ENCODE peak calls at places on chromosomes 12 and 14, in ten cellular contexts. A, G, B, E, V, H, Z, Q, U and I are unnamed samples.

GRCh38 chr14:29220077-29220476 is 453.5 kb downstream of the FOXG1 start:
- DNase-seq in B (no peak), U (no peak), Z (no peak), V (no peak), Q (no peak), E (no peak), G (no peak), A (no peak), H (no peak), I (no peak)

GRCh38 chr12:52722680-52723079 is 19.4 kb upstream of the KRT77 start:
- DNase-seq in B (no peak), G (no peak), H (no peak), Z (no peak), Q (no peak), E (no peak), A (no peak), U (no peak), V (no peak), I (no peak)

GRCh38 chr14:24889843-24890242 is 160.1 kb downstream of the STXBP6 start:
- DNase-seq in B (no peak), A (peak), Q (peak), U (no peak), Z (no peak), V (no peak), G (no peak), E (no peak), H (no peak), I (no peak)

GRCh38 chr12:46259713-46260112 is 9.1 kb downstream of the SLC38A1 start:
- DNase-seq in E (no peak), G (no peak), U (no peak), B (no peak), Q (no peak), V (no peak), H (no peak), A (no peak), Z (no peak), I (no peak)

GRCh38 chr12:6627598-6627997 is 8.2 kb downstream of the LPAR5 start:
- DNase-seq in Q (no peak), G (no peak), A (no peak), U (no peak), B (no peak), V (no peak), Z (no peak), H (peak), E (no peak), I (no peak)

GRCh38 chr14:101186544-101186943 is 283.0 kb upstream of the RTL1 start:
- DNase-seq in G (no peak), Z (no peak), H (no peak), U (no peak), E (no peak), Q (no peak), V (no peak), A (no peak), B (no peak), I (no peak)

GRCh38 chr14:55926007-55926406 is 192.2 kb upstream of the PELI2 start:
- DNase-seq in E (no peak), G (no peak), Q (no peak), Z (no peak), A (no peak), B (no peak), H (no peak), U (no peak), V (peak), I (no peak)

GRCh38 chr14:75885829-75886228 is 96.0 kb downstream of the TGFB3 start:
- DNase-seq in V (no peak), A (peak), B (no peak), Q (peak), H (no peak), E (no peak), G (no peak), U (peak), Z (no peak), I (no peak)

GRCh38 chr12:2023365-2023764 is 19.1 kb upstream of the DCP1B start:
- DNase-seq in Z (no peak), U (no peak), H (no peak), A (no peak), V (no peak), B (no peak), Q (no peak), G (no peak), E (no peak), I (no peak)

GRCh38 chr14:55645845-55646832 is 66.1 kb downstream of the KTN1 start:
- DNase-seq in Q (no peak), G (no peak), E (no peak), A (no peak), V (no peak), H (no peak), Z (no peak), U (no peak), B (no peak), I (no peak)

GRCh38 chr12:23099604-23100003 is 474.6 kb downstream of the ETNK1 start:
- DNase-seq in E (no peak), Z (no peak), B (no peak), Q (no peak), A (no peak), U (no peak), V (no peak), G (no peak), H (no peak), I (no peak)

GRCh38 chr14:50222061-50222613 is 9.2 kb downstream of the SOS2 start:
- DNase-seq in Q (peak), B (no peak), E (no peak), A (peak), H (no peak), U (no peak), G (no peak), V (no peak), Z (no peak), I (no peak)

GRCh38 chr12:54371328-54372112 is 7.2 kb upstream of the GPR84 start:
- DNase-seq in H (no peak), A (peak), B (peak), V (no peak), U (peak), G (no peak), Z (peak), E (peak), Q (no peak), I (no peak)

GRCh38 chr14:61438036-61438435 is 116.7 kb downstream of the PRKCH start:
- DNase-seq in U (no peak), H (no peak), V (no peak), Q (no peak), Z (no peak), B (no peak), G (no peak), A (no peak), E (no peak), I (no peak)

GRCh38 chr12:96878704-96879103 is 28.4 kb upstream of the NEDD1 start:
- DNase-seq in Z (no peak), E (no peak), V (no peak), U (peak), H (no peak), G (peak), B (no peak), Q (peak), A (peak), I (no peak)

GRCh38 chr12:104358353-104359003 is 54.9 kb downstream of the EID3 start:
- DNase-seq in U (peak), Z (peak), B (peak), V (peak), Q (peak), H (peak), G (no peak), E (peak), A (peak), I (peak)

GRCh38 chr14:74574706-74575105 is 37.3 kb downstream of the LTBP2 start:
- DNase-seq in G (no peak), E (peak), Z (no peak), U (no peak), A (no peak), V (no peak), B (no peak), H (no peak), Q (peak), I (no peak)

GRCh38 chr12:90064759-90065158 is 356.1 kb upstream of the ATP2B1 start:
- DNase-seq in G (peak), Z (no peak), E (no peak), U (peak), Q (peak), B (no peak), A (peak), H (no peak), V (no peak), I (no peak)

GRCh38 chr12:126191037-126191891 is 1126.0 kb downstream of the AACS start:
- DNase-seq in Q (no peak), U (no peak), A (peak), G (peak), B (no peak), E (no peak), V (peak), H (no peak), Z (no peak), I (no peak)

DNA sequence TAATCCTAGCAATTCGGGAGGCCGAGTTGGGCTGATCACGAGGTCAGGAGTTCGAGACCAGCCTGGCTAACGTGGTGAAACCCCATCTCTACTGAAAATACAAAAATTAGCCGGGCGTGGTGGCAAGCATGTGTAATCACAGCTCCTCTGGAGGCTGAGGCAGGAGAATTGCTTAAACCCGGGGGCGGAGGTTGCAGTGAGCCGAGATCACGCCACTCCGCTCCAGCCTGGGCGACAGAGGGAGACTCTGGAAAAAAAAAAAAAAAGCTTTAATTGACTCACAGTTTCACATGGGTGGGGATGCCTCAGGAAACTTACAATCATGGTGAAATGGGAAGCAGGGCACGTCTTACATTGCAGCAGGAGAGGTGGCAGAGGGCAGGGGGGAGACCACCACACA is 30.6 kb upstream of the SLC2A3 start:
- DNase-seq in Z (no peak), H (no peak), E (no peak), B (no peak), A (no peak), U (no peak), Q (no peak), G (no peak), V (no peak), I (no peak)
- H3K4me3 ChIP-seq in Z (no peak), H (no peak), E (no peak), B (no peak), A (no peak), U (no peak), Q (no peak), G (no peak), V (no peak), I (no peak)

DNA sequence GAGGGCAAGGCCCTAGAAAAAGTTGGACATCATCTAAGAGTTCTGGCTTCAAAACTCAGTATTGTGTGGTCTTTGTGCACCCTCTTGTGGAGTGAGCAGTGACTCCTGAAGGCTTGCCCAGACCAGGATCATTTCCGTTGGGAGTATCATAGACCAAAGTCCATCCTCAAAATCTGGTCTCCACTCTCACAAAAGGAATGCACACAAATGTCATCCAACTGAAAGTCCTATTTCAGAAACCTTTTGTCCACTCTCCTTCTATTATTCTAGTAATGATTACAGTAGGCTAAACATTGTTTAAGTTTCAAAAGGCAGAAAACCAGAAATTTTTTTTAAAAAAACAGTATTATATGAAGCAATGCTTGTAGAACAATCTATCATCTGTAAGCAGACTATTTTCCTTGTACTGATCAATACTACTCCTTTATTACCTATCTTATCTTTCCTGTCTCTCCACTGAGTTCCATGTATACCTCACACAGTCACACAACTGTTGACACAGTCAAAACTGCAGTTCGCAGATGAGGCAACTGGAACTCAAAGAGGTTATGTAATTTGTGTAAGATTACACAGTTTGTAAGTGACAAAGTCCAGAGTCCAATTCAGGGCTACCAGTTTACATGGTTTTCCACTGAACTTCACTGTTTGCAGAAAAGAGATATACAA is 41.4 kb downstream of the COX16 start:
- DNase-seq in H (no peak), B (no peak), Q (peak), G (peak), U (peak), E (no peak), A (peak), Z (no peak), V (peak), I (no peak)
- TF ChIP-seq CTCF in H (peak), B (peak), Q (peak), G (peak), U (peak), E (peak), A (peak), Z (no peak), V (peak), I (peak)

DNA sequence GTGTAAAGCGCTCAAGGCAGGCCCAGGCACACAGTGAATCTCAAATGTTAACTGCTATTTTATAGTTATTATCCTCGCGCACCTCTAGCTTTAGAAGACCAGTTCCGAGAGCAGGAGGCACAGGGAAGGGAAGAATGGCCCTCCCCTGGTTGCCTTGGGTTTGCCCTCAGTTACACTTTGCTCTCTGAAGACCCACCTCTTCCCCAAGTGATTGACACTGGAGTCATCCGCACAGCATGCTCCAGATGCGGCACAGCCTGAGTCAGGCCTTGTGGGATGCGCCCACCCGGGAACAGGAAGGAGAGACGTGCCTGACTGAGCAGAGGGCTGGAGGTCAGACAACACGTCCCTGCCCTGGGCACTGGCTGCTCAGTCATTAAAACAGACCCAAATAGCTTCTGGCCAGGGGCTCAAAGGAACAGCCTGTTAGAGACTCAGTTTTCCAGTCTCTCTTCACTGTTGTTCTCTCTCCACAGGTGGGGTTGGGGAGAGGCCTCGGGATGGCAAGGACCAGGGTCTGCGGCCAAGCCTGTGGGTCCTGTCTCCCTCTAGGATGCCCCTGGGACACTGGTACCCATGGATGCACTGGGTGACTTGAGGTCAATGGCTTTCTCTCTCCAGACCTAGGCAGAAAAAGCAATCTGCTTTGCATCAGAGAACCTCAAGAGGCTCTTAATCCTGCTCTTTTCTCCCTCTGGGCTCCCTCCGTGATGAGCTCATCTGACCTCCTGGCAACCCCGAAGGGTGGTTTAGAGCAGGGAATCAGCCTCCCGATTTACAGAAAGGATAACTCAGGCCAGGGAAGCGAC is 13.6 kb upstream of the MLXIP start:
- DNase-seq in H (no peak), B (peak), V (peak), Z (peak), Q (peak), A (peak), E (peak), U (peak), G (no peak), I (no peak)
- H3K4me3 ChIP-seq in H (no peak), B (peak), V (peak), Z (peak), Q (no peak), A (peak), E (peak), U (no peak), G (no peak), I (no peak)

GRCh38 chr14:58599707-58600106 is 38.1 kb upstream of the DACT1 start:
- DNase-seq in H (no peak), Q (no peak), U (no peak), E (no peak), V (no peak), B (no peak), Z (no peak), A (no peak), G (no peak), I (no peak)

GRCh38 chr14:58599145-58599544 is 38.6 kb upstream of the DACT1 start:
- DNase-seq in A (no peak), Z (no peak), U (no peak), Q (no peak), V (no peak), E (no peak), G (no peak), H (no peak), B (no peak), I (no peak)

GRCh38 chr14:58598028-58598850 is 39.5 kb upstream of the DACT1 start:
- DNase-seq in A (no peak), G (no peak), H (no peak), Z (no peak), Q (peak), V (no peak), E (no peak), U (no peak), B (no peak), I (no peak)

DNA sequence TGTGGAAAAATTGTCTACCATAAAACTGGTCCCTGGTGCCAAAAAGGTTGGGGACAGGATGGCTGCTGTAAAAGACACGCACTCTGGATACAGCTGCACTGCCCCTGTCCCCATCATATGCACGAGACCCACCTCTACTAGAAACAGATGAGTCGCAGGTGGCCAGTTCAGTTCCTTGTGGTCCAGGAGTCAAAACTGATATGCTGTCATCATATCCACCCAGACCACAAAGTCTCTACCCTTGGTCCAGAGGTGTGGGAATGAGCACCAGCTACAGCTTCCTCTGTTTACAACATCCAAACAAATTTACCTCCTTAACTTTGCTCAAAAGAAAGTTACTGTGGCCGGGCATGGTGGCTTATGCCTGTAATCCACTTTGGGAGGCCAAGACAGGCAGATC is 43.8 kb upstream of the DACT1 start:
- DNase-seq in H (no peak), Q (no peak), B (no peak), A (no peak), Z (no peak), U (no peak), G (no peak), V (no peak), E (no peak), I (no peak)
- TF ChIP-seq CTCF in H (no peak), Q (no peak), B (no peak), A (no peak), Z (no peak), U (no peak), G (no peak), V (no peak), E (no peak), I (no peak)

DNA sequence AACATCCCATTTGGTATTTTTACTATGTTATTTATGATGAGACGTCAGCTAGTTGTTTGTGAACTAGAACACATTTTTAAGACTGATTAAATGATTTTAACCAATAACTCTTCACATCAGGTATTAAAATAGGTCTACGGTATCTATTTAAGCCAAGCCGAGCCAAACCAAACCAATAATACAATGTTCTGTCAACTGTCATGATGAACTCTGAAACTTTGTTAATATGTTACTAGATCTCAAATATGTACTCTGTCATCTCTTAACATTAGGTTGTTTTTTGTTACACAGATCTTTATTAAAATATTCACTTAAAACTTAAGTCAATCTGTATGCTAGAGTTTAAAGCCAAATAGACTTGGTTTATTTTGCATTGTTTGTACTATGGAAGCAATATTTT is 1.0 kb downstream of the ART4 start:
- DNase-seq in V (no peak), Q (no peak), G (no peak), H (no peak), E (no peak), A (no peak), B (no peak), U (no peak), Z (no peak), I (no peak)
- H3K4me3 ChIP-seq in V (no peak), Q (no peak), G (no peak), H (no peak), E (no peak), A (no peak), B (peak), U (no peak), Z (no peak), I (no peak)

DNA sequence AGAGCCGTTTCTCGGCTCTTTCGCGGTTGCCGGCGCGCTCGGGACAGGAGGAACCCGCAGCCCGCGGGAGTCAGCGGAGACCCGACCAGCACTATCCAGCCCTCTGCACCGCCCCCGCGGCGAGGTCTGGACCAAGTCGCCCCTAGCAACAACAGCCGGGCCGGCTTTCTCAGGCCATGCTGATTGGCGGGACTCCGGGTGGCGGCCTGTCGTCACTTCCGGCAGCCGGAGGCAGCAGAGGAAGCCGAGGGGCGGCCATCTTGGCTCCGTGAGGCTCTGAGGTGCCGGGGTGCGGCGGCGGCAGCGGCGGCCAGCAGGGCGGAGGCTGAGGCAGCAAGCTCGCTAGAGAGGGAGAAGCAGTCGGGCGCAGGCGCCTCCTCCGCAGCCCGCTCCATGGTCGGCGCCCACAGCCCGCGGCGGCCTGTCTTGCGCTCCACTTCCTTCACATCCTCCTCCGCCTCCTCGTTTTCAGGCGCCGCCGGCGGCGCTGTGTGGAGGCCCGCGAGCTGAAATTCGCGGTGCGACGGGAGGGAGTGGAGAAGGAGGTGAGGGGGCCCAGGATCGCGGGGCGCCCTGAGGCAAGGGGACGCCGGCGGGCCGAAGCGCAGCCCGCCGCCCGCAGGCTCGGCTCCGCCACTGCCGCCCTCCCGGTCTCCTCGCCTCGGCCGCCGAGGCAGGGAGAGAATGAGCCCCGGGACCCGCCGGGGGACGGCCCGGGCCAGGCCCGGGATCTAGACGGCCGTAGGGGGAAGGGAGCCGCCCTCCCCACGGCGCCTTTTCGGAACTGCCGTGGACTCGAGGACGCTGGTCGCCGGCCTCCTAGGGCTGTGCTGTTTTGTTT is at the start of gene MARK3:
- DNase-seq in A (peak), E (peak), B (peak), Z (peak), V (peak), Q (peak), H (peak), G (peak), U (peak), I (peak)
- TF ChIP-seq CTCF in A (no peak), E (peak), B (no peak), Z (no peak), V (no peak), Q (peak), H (no peak), G (peak), U (no peak), I (peak)

GRCh38 chr14:23067847-23068791 is 10.8 kb upstream of the CDH24 start:
- DNase-seq in Z (no peak), E (no peak), H (no peak), V (no peak), A (no peak), Q (no peak), U (no peak), B (no peak), G (no peak), I (no peak)
- H3K4me3 ChIP-seq in Z (no peak), E (peak), H (no peak), V (no peak), A (peak), Q (no peak), U (peak), B (no peak), G (peak), I (no peak)

GRCh38 chr12:70830221-70831061 is 90.1 kb downstream of the PTPRR start:
- DNase-seq in A (no peak), H (no peak), Z (no peak), B (no peak), U (no peak), V (no peak), Q (no peak), E (no peak), G (no peak), I (no peak)
- TF ChIP-seq CTCF in A (no peak), H (no peak), Z (no peak), B (no peak), U (no peak), V (no peak), Q (no peak), E (no peak), G (no peak), I (no peak)

GRCh38 chr12:19654630-19655384 is 215.5 kb downstream of the AEBP2 start:
- DNase-seq in E (no peak), A (peak), V (no peak), Q (peak), U (peak), Z (no peak), B (no peak), H (no peak), G (no peak), I (no peak)
- H3K4me3 ChIP-seq in E (no peak), A (no peak), V (no peak), Q (no peak), U (no peak), Z (no peak), B (no peak), H (no peak), G (no peak), I (no peak)